ENCODE peak calls at places on chromosomes 6 and 20, in six cellular contexts. M is right lobe of liver, F is upper lobe of left lung, W is lower leg skin, G is erythroblast, I is stomach. K is an unnamed sample.

GRCh38 chr20:52312131-52312729 is 120.7 kb upstream of the ZFP64 start:
- DNase-seq in M (peak), G (peak), W (peak), F (no peak), I (peak), K (no peak)

GRCh38 chr20:46351357-46352058 is 43.2 kb upstream of the CDH22 start:
- DNase-seq in M (no peak), F (no peak), G (no peak), W (no peak), I (no peak), K (no peak)

GRCh38 chr20:47027456-47027855 is 132.8 kb downstream of the EYA2 start:
- DNase-seq in G (no peak), F (no peak), W (no peak), M (no peak), I (no peak), K (no peak)

GRCh38 chr20:57397004-57397692 is 6.0 kb downstream of the RBM38 start:
- DNase-seq in M (no peak), G (no peak), F (no peak), I (no peak), W (no peak), K (no peak)

GRCh38 chr20:13821876-13822275 is 37.0 kb downstream of the NDUFAF5 start:
- DNase-seq in G (no peak), I (no peak), W (peak), F (no peak), M (no peak), K (no peak)

GRCh38 chr6:49070411-49070810 is 392.6 kb downstream of the MMUT start:
- DNase-seq in G (no peak), M (no peak), F (no peak), I (no peak), W (no peak), K (no peak)

GRCh38 chr6:73704260-73704659 is 8.3 kb downstream of the CD109 start:
- DNase-seq in F (no peak), W (peak), M (no peak), I (no peak), G (no peak), K (no peak)

GRCh38 chr6:33987531-33988021 is 158.3 kb downstream of the GRM4 start:
- DNase-seq in M (peak), W (no peak), F (no peak), I (peak), G (no peak), K (no peak)

GRCh38 chr6:19472168-19472567 is 365.0 kb upstream of the ID4 start:
- DNase-seq in W (no peak), G (no peak), M (no peak), I (no peak), F (no peak), K (no peak)

GRCh38 chr6:158781692-158782373 is 37.3 kb downstream of the EZR start:
- DNase-seq in F (no peak), G (no peak), M (peak), W (no peak), I (peak), K (no peak)

GRCh38 chr6:1396952-1397868 is 7.8 kb downstream of the FOXF2 start:
- DNase-seq in M (no peak), I (peak), W (peak), G (peak), F (peak), K (peak)

GRCh38 chr20:53736757-53737403 is 143.2 kb upstream of the ZNF217 start:
- DNase-seq in F (no peak), W (no peak), I (no peak), M (no peak), G (no peak), K (no peak)

GRCh38 chr6:118735320-118735719 is 83.9 kb upstream of the CEP85L start:
- DNase-seq in I (no peak), W (no peak), G (no peak), M (no peak), F (no peak), K (peak)

GRCh38 chr6:133973109-133973971 is 20.3 kb downstream of the TBPL1 start:
- DNase-seq in F (no peak), W (no peak), I (no peak), M (no peak), G (peak), K (no peak)

GRCh38 chr6:167523426-167523825 is 198.5 kb downstream of the TTLL2 start:
- DNase-seq in F (no peak), M (no peak), W (no peak), I (no peak), G (no peak), K (no peak)

GRCh38 chr6:150241751-150242150 is 98.9 kb downstream of the PPP1R14C start:
- DNase-seq in M (no peak), W (no peak), I (no peak), G (no peak), F (no peak), K (no peak)

GRCh38 chr6:111973897-111974639 is 79.8 kb upstream of the CCN6 start:
- DNase-seq in M (no peak), I (no peak), F (no peak), G (no peak), W (no peak), K (no peak)

GRCh38 chr20:23061713-23062561 is 12.5 kb upstream of the THBD start:
- DNase-seq in M (no peak), W (no peak), I (no peak), G (peak), F (no peak), K (no peak)

GRCh38 chr20:43752561-43753301 is 25.9 kb upstream of the GTSF1L start:
- DNase-seq in F (no peak), G (no peak), W (peak), M (no peak), I (peak), K (peak)

GRCh38 chr6:90193359-90193758 is 103.3 kb downstream of the BACH2 start:
- DNase-seq in W (no peak), M (no peak), G (no peak), F (no peak), I (no peak), K (no peak)

GRCh38 chr20:24461848-24462247 is 7.6 kb upstream of the SYNDIG1 start:
- DNase-seq in I (no peak), F (no peak), M (no peak), G (no peak), W (no peak), K (no peak)

DNA sequence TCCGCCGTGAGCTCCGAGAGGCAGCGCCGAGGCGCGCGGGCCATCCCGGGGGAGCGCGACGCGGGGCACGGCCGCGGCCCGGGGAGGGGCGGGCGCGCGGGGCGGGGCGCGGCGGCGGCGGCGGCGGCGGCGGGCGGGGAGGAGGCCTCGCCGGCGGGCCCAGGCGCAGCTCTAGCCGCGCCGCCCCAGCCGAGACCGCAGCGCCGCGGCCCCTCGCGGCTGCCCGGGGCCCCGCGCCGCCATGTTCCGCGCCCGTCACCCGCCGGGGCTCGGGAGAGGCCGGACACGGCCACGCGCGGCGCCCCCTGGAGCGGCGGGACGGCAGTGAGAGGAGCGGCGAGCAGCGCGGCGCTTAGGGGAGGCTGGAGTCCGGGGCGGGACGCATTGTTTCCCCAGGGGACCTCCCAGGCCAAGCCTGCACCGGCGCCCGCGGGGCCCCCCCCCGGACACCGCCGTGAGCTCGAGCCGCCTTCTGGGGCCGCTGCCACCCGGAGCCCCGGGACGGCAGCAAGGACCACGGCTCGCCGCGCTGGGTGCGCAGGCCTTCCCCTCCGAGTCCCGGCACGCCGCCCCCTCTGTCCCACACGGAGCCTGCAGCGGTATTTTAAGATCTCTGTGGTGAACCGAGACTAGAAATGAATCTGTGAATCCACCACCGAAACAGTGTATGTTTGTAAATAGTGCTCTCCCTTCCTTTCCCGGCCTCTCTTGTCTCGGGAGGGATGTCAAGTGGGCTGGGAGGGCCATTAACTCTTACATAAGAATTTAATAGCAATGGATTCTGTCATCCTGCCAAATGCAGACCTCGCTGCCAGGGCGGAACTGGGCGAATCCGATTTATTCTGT is at the start of gene KIF13A:
- DNase-seq in F (peak), W (peak), I (peak), G (peak), M (peak), K (peak)
- TF ChIP-seq POLR2A in F (peak), W (no peak), I (no peak), G (peak), M (peak), K (no peak)

DNA sequence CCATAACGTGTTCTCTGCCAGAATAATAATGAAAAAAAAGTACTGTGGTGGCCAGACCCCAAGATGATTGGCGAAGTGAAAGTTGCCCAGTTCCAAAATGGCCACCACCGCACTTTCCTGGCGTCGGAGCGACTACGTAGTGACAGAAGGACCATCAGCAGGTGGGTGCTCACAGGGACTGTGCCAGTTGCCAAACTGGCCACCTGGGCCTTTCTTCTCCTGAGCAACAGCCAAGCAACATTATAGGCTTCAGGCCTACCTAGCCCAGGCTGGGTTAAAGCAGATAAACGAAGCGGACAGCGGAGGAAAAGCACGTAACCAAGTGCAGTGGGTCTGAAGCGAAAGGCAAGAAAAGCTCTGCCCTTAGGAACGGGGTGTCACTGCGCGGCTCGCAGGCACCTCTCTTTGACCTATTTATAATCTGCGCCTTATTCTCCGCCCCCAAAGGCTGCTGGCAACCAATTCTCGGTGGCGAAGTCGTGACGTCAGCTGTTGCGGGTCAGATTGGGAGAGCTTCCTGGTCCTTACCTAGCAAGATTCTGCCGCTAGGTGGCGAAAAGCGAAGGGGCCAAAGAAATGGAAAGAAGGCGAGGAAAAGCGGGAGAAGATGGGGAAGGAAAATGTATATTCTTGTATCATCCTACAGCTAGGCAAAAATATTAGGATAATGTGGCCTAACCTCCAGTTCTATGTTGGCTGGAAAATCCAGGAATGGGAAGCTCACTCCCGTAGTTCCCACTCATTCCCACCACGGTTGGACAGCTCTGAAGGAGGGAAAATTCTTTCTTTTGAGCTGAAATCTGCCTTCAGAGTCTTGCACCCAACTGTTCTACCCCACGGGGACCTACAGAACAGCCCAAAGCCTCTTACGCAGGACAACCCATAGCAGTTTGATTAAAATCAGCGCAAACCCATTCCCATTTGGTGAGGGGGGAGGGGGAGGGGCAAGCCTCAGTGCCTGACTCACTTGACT is 6.9 kb upstream of the MOG start:
- DNase-seq in W (peak), I (peak), F (no peak), M (peak), G (peak), K (peak)
- TF ChIP-seq POLR2A in W (no peak), I (no peak), F (peak), M (peak), G (peak), K (peak)

DNA sequence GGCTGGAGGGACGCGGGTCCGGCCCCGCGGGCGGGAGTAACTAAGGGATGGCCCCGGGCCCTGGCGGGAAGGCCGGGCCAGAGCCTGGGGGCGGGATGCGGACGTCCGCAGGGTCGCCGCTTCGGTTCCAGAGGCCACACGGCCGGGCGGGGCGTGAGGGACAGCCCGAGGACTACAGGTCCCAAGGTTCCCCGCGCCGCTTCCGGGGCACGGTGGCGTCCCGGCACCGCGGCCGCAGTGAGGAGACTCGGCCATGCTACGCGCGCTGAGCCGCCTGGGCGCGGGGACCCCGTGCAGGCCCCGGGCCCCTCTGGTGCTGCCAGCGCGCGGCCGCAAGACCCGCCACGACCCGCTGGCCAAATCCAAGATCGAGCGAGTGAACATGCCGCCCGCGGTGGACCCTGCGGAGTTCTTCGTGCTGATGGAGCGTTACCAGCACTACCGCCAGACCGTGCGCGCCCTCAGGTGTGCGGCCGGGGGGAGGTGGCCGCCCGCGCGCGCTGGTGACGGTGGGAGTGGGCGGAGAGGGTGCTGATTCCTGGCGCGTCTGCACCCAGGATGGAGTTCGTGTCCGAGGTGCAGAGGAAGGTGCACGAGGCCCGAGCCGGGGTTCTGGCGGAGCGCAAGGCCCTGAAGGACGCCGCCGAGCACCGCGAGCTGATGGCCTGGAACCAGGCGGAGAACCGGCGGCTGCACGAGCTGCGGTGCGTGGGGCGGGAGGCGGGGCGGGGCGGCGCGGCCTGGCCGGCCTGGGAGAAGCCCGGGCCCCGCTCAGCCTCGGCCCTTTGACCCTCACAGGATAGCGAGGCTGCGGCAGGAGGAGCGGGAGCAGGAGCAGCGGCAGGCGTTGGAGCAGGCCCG is at the start of gene MRPS26:
- DNase-seq in W (peak), F (peak), I (peak), M (peak), G (peak), K (peak)
- TF ChIP-seq POLR2A in W (no peak), F (peak), I (no peak), M (peak), G (peak), K (peak)

GRCh38 chr20:21505810-21506530 is 7.9 kb downstream of the NKX2-2 start:
- DNase-seq in M (peak), I (peak), G (peak), W (no peak), F (peak), K (peak)

GRCh38 chr20:21503345-21503744 is 10.5 kb downstream of the NKX2-2 start:
- DNase-seq in F (no peak), G (no peak), M (no peak), W (no peak), I (no peak), K (no peak)

GRCh38 chr20:21504323-21504722 is 9.5 kb downstream of the NKX2-2 start:
- DNase-seq in I (no peak), M (no peak), G (no peak), F (no peak), W (no peak), K (no peak)

GRCh38 chr20:21507275-21508229 is 6.3 kb downstream of the NKX2-2 start:
- DNase-seq in W (no peak), G (no peak), F (peak), M (no peak), I (no peak), K (no peak)

GRCh38 chr20:21505161-21505809 is 8.6 kb downstream of the NKX2-2 start:
- DNase-seq in F (peak), M (peak), W (peak), I (peak), G (peak), K (no peak)
- TF ChIP-seq POLR2A in F (no peak), M (no peak), W (no peak), I (no peak), G (no peak), K (no peak)

DNA sequence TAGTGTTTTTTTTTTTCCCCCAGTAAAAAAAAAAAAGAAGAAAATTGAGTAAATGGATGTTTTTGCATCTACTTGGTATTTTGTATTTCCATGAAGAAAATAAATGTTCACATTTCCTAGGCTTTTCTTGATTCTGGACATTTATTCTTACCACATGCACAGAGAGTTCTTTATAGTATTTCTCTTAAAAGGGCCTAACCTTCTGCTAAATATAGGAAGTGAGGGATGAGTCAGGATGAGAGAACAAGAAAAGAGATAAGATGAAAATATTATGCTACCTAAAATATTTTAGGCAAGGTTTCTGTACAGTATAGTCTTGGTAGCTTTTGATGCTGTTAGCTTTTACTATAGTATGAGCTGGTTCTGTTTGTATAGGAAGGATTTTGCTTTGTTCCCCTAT is 100.8 kb upstream of the HDGFL1 start:
- DNase-seq in F (no peak), G (no peak), W (no peak), M (no peak), I (no peak), K (no peak)
- TF ChIP-seq POLR2A in F (no peak), G (no peak), W (no peak), M (no peak), I (no peak), K (no peak)

K was measured in GM12892.